ENCODE peak calls at places on chromosomes 7 and 10, in four cellular contexts. C is HEK293T, A is IMR-90, D is A549. L is an unnamed sample.

GRCh38 chr7:22979861-22980260 is 34.1 kb downstream of the HYCC1 start:
- DNase-seq in C (no peak), A (no peak), D (no peak), L (no peak)

GRCh38 chr7:97116308-97116707 is 1.2 kb upstream of the SDHAF3 start:
- DNase-seq in C (no peak), A (no peak), D (no peak), L (no peak)

GRCh38 chr7:33952824-33953223 is 47.5 kb downstream of the BMPER start:
- DNase-seq in C (no peak), A (peak; percentile 63), D (no peak), L (no peak)

GRCh38 chr10:104406715-104407517 is 53.3 kb downstream of the CFAP58 start:
- DNase-seq in C (peak; percentile 27), A (peak; percentile 50), D (peak; percentile 11), L (no peak)

GRCh38 chr10:17758896-17759295 is 6.9 kb downstream of the TMEM236 start:
- DNase-seq in C (no peak), A (no peak), D (no peak), L (no peak)

GRCh38 chr10:132264306-132264950 is 43.3 kb downstream of the STK32C start:
- DNase-seq in C (no peak), A (no peak), D (no peak), L (no peak)

GRCh38 chr10:1171586-1171985 is 115.4 kb downstream of the WDR37 start:
- DNase-seq in C (no peak), A (no peak), D (no peak), L (no peak)

GRCh38 chr10:96695366-96695765 is 24.9 kb downstream of the PIK3AP1 start:
- DNase-seq in C (no peak), A (peak; percentile 10), D (no peak), L (no peak)

GRCh38 chr7:133491846-133492652 is 239.2 kb downstream of the EXOC4 start:
- DNase-seq in C (no peak), A (peak; percentile 40), D (no peak), L (no peak)

GRCh38 chr7:45068236-45069023 is 20.3 kb downstream of the NACAD start:
- DNase-seq in C (peak; percentile 4), A (no peak), D (no peak), L (no peak)

GRCh38 chr7:117051808-117052207 is 98.5 kb downstream of the ST7 start:
- DNase-seq in C (no peak), A (no peak), D (no peak), L (no peak)

GRCh38 chr10:87654212-87654611 is 5.5 kb upstream of the PAPSS2 start:
- DNase-seq in C (no peak), A (no peak), D (no peak), L (no peak)

GRCh38 chr10:116608683-116609594 is 11.8 kb upstream of the PNLIPRP2 start:
- DNase-seq in C (peak; percentile 58), A (no peak), D (no peak), L (no peak)

GRCh38 chr7:122143376-122143750 is 686 bp downstream of the AASS start:
- DNase-seq in C (peak; percentile 14), A (peak; percentile 19), D (no peak), L (no peak)

GRCh38 chr7:147419001-147419400 is 1171.6 kb upstream of the C7orf33 start:
- DNase-seq in C (no peak), A (peak; percentile 19), D (no peak), L (no peak)

GRCh38 chr10:62373995-62374861 is at the start of gene ZNF365:
- DNase-seq in C (peak; percentile 67), A (peak; percentile 47), D (peak; percentile 37), L (no peak)

GRCh38 chr7:112550468-112551060 is 69.8 kb downstream of the LSMEM1 start:
- DNase-seq in C (peak; percentile 39), A (peak; percentile 71), D (peak; percentile 34), L (peak; percentile 23)

GRCh38 chr10:34147641-34148040 is 667.5 kb downstream of the PARD3 start:
- DNase-seq in C (no peak), A (no peak), D (no peak), L (no peak)

GRCh38 chr7:151800861-151801260 is 76.1 kb downstream of the PRKAG2 start:
- DNase-seq in C (no peak), A (no peak), D (no peak), L (no peak)

DNA sequence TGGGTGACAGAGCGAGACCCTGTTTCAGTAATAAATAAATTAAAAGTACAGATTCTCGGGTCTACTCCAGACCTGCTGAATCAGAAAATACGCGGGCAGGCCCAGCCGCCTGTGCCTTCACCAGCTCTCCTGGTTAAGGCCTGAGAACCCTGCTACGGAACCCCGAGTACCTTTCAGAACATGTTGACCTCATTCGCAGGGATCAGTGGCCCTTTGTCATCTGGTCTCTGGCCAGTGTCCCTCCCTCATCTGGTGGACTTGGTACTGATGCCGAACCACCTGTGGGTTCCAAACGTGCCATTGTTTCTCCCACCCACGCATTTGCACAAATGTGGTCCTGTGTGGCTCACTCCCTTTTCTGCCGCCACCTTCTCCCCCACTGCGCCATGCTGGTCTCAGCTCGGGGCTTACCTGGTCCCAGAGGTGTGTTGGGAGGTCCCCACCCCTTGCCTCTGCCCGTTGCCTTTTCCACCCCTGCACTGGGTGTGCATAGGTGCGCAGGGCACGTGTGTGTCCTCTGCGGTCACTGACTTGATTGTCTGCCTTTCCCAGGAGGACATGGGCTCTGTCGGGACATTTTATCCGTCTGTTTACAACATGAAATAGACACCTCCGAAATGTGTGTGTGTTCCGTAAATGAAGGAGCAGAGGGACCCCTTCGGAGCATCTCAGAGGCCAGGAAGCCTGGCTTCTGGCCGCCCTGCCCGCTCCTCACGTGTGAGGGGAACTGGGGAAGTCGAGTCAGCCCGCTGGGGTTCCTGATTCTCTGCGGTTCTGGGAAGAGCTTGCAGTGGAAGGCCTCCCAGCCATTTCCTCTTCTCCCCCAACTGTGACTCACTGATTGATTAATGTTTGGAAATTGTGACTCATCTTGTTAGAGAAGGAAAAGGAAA is 135.2 kb downstream of the CUX1 start:
- DNase-seq in C (no peak), A (peak; percentile 93), D (peak; percentile 29), L (no peak)
- TF ChIP-seq BHLHE40 in C (no peak), A (peak; percentile 56), D (no peak), L (no peak)

DNA sequence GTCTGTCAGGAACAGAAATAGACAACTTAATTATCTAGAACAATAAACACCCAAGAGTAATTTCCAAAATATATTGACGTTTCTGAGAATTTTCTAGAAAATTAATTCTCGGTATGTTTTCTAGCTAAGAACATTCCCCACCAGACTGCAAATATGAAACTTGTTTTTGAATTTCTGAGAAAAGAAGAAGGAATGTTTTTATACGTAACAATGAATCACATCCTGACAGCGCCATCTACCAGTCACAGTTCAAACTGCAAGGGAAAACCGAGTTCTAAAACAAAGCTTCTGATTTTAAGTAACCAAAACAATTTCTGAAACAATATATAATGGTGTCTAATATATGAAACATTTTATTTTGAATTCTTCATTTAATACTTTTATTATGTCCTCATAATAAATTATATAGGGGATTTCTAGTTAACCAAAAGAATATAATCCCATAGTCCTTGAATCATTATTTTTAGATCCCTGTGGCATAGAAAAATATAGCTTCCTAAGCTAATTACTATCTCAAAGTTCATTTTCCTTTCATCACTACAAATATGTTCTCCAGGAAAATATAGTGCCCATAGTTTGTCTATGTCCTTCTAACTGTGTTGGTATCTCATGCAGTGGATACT is 34.5 kb upstream of the MEOX2 start:
- DNase-seq in C (peak; percentile 13), A (peak; percentile 53), D (peak; percentile 2), L (no peak)
- TF ChIP-seq BHLHE40 in C (no peak), A (no peak), D (no peak), L (no peak)

DNA sequence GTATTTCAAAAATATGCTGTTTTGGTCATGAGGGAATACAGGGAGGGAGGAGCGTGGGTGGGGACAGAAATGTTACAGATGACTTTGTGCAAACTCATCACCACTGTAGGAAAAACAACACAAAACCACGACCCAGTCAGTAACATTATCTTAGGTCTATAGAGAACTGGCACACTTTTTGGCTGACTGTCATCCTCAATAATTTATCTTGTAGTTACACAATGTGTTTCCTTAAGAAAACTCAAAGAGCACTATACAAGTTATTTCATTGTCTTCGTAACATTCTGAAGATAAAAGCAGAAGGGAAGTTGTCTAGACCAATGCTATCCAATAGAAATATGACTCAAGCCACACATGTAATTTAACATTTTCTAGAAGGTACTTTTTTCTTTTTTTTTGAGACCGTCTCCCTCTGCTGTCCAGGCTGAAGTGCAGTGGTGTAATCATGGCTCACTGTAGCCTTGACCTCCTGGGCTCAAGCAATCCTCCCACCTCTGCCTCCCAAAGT is 16.9 kb upstream of the CDK14 start:
- DNase-seq in C (no peak), A (peak; percentile 81), D (no peak), L (no peak)
- TF ChIP-seq BHLHE40 in C (no peak), A (peak; percentile 77), D (no peak), L (no peak)

DNA sequence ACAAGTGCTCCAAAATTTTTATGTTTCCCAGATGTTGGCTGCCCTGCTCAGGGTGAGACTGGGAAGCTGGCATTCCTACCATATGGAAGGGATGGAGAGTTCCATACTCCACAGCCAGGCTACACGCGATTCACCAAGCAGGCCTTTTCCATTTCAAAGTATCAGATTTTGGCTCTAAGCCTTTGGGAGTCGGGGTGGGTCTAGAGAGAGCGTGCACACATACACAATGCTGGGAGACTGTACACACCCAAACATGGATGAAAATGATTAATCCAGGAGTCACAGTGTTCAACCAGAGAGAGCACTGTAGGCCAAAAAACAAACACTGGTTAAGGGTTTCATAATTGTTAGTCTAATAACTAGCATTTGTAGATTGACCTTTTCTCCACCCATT is 295.0 kb downstream of the BICC1 start:
- DNase-seq in C (no peak), A (peak; percentile 63), D (no peak), L (no peak)
- TF ChIP-seq BHLHE40 in C (no peak), A (no peak), D (no peak), L (no peak)

GRCh38 chr7:17713584-17713983 is 226.7 kb downstream of the SNX13 start:
- DNase-seq in C (no peak), A (peak; percentile 10), D (no peak), L (no peak)
- TF ChIP-seq BHLHE40 in C (no peak), A (no peak), D (no peak), L (no peak)

GRCh38 chr7:125391921-125392320 is 462.3 kb upstream of the POT1 start:
- DNase-seq in C (no peak), A (no peak), D (no peak), L (no peak)

GRCh38 chr7:125386211-125386610 is 456.6 kb upstream of the POT1 start:
- DNase-seq in C (no peak), A (no peak), D (no peak), L (no peak)

GRCh38 chr7:125396466-125397151 is 467.0 kb upstream of the POT1 start:
- DNase-seq in C (no peak), A (no peak), D (no peak), L (no peak)

DNA sequence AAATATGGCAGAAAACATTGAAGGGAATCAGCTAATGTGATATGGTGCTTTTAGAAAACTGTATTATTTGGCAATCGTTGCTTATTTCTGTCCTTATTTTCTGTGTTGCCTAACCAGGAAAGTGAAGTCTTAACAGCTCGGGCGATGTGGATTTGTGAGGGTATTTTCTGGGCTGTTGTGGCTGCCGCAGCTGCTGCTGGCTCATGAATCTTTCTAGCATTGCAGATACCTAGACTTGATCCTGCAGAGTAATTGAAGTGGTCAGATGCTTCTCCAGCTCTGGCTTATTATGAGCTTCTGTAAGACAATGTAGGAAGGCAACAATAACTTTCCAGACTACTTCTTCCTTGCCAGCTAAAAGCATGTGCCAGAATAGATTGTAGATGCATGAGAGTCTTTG is 461.2 kb upstream of the POT1 start:
- DNase-seq in C (no peak), A (no peak), D (no peak), L (no peak)
- TF ChIP-seq BHLHE40 in C (no peak), A (no peak), D (no peak), L (no peak)